ENCODE peak calls at places on chromosomes 2 and 18, in seven cellular contexts. One of them, this sample, is unnamed.

GRCh38 chr2:47735046-47735445 is 47.9 kb upstream of the MSH6 start:
- DNase-seq in SK-N-SH: no peak
- DNase-seq in K562: no peak
- DNase-seq in H1: no peak
- DNase-seq in HepG2: no peak
- DNase-seq in GM12878: no peak
- DNase-seq in HCT116: no peak
- DNase-seq in this sample: no peak

GRCh38 chr2:158182681-158183350 is 81.1 kb downstream of the UPP2 start:
- DNase-seq in HepG2: no peak
- DNase-seq in GM12878: no peak
- DNase-seq in SK-N-SH: no peak
- DNase-seq in H1: no peak
- DNase-seq in K562: no peak
- DNase-seq in HCT116: no peak
- DNase-seq in this sample: no peak

GRCh38 chr2:129337076-129337475 is 642.4 kb upstream of the RAB6C start:
- DNase-seq in GM12878: no peak
- DNase-seq in H1: no peak
- DNase-seq in K562: no peak
- DNase-seq in HepG2: peak; percentile 22
- DNase-seq in HCT116: no peak
- DNase-seq in SK-N-SH: no peak
- DNase-seq in this sample: no peak

GRCh38 chr18:23143871-23144270 is 8.6 kb downstream of the CABLES1 start:
- DNase-seq in HepG2: no peak
- DNase-seq in GM12878: no peak
- DNase-seq in K562: no peak
- DNase-seq in H1: no peak
- DNase-seq in HCT116: no peak
- DNase-seq in SK-N-SH: peak; percentile 71
- DNase-seq in this sample: no peak

GRCh38 chr18:33184918-33185317 is 255.6 kb downstream of the CCDC178 start:
- DNase-seq in SK-N-SH: no peak
- DNase-seq in HCT116: no peak
- DNase-seq in H1: no peak
- DNase-seq in K562: no peak
- DNase-seq in GM12878: no peak
- DNase-seq in HepG2: no peak
- DNase-seq in this sample: no peak

GRCh38 chr2:57906152-57906732 is 140.4 kb upstream of the VRK2 start:
- DNase-seq in GM12878: no peak
- DNase-seq in HCT116: no peak
- DNase-seq in SK-N-SH: peak; percentile 49
- DNase-seq in K562: peak; percentile 46
- DNase-seq in HepG2: peak; percentile 62
- DNase-seq in H1: no peak
- DNase-seq in this sample: peak; percentile 21

GRCh38 chr18:39462436-39462835 is 1896.8 kb upstream of the CELF4 start:
- DNase-seq in H1: no peak
- DNase-seq in SK-N-SH: no peak
- DNase-seq in GM12878: no peak
- DNase-seq in K562: no peak
- DNase-seq in HCT116: no peak
- DNase-seq in HepG2: no peak
- DNase-seq in this sample: no peak

GRCh38 chr18:10476430-10476829 is 22.0 kb downstream of the APCDD1 start:
- DNase-seq in HepG2: no peak
- DNase-seq in GM12878: no peak
- DNase-seq in HCT116: no peak
- DNase-seq in K562: no peak
- DNase-seq in SK-N-SH: peak; percentile 81
- DNase-seq in H1: no peak
- DNase-seq in this sample: no peak

GRCh38 chr2:100625731-100626130 is 62.9 kb downstream of the PDCL3 start:
- DNase-seq in HCT116: no peak
- DNase-seq in K562: no peak
- DNase-seq in GM12878: no peak
- DNase-seq in SK-N-SH: peak; percentile 36
- DNase-seq in H1: peak; percentile 19
- DNase-seq in HepG2: no peak
- DNase-seq in this sample: no peak

GRCh38 chr18:50065039-50065438 is 129.9 kb downstream of the MYO5B start:
- DNase-seq in K562: no peak
- DNase-seq in H1: no peak
- DNase-seq in HCT116: no peak
- DNase-seq in GM12878: no peak
- DNase-seq in SK-N-SH: no peak
- DNase-seq in HepG2: peak; percentile 42
- DNase-seq in this sample: no peak

GRCh38 chr2:85326406-85326945 is 1.3 kb downstream of the TGOLN2 start:
- DNase-seq in HCT116: no peak
- DNase-seq in GM12878: no peak
- DNase-seq in HepG2: peak; percentile 52
- DNase-seq in SK-N-SH: no peak
- DNase-seq in H1: no peak
- DNase-seq in K562: no peak
- DNase-seq in this sample: no peak

GRCh38 chr2:133331437-133331836 is 236.8 kb downstream of the NCKAP5 start:
- DNase-seq in K562: no peak
- DNase-seq in HepG2: no peak
- DNase-seq in GM12878: no peak
- DNase-seq in SK-N-SH: no peak
- DNase-seq in HCT116: no peak
- DNase-seq in H1: no peak
- DNase-seq in this sample: no peak

GRCh38 chr2:138501427-138502252 is at the start of gene SPOPL:
- DNase-seq in HepG2: peak; percentile 87
- DNase-seq in HCT116: peak; percentile 77
- DNase-seq in K562: peak; percentile 96
- DNase-seq in GM12878: no peak
- DNase-seq in H1: peak; percentile 89
- DNase-seq in SK-N-SH: peak; percentile 98
- DNase-seq in this sample: peak; percentile 92

GRCh38 chr2:42622943-42623676 is 54.7 kb downstream of the MTA3 start:
- DNase-seq in H1: no peak
- DNase-seq in HCT116: no peak
- DNase-seq in HepG2: no peak
- DNase-seq in K562: no peak
- DNase-seq in GM12878: no peak
- DNase-seq in SK-N-SH: no peak
- DNase-seq in this sample: no peak

GRCh38 chr2:28522479-28522878 is 26.6 kb downstream of the PLB1 start:
- DNase-seq in HepG2: no peak
- DNase-seq in HCT116: no peak
- DNase-seq in SK-N-SH: no peak
- DNase-seq in H1: no peak
- DNase-seq in GM12878: no peak
- DNase-seq in K562: no peak
- DNase-seq in this sample: no peak

GRCh38 chr2:9944330-9944758 is 7.1 kb upstream of the GRHL1 start:
- DNase-seq in SK-N-SH: no peak
- DNase-seq in GM12878: no peak
- DNase-seq in HCT116: no peak
- DNase-seq in HepG2: peak; percentile 63
- DNase-seq in H1: no peak
- DNase-seq in K562: no peak
- DNase-seq in this sample: no peak

GRCh38 chr2:55772309-55772980 is 78.8 kb upstream of the PNPT1 start:
- DNase-seq in SK-N-SH: no peak
- DNase-seq in K562: no peak
- DNase-seq in H1: no peak
- DNase-seq in HCT116: no peak
- DNase-seq in GM12878: no peak
- DNase-seq in HepG2: no peak
- DNase-seq in this sample: no peak

GRCh38 chr18:4035521-4035920 is 419.6 kb downstream of the DLGAP1 start:
- DNase-seq in H1: no peak
- DNase-seq in HepG2: no peak
- DNase-seq in GM12878: no peak
- DNase-seq in HCT116: no peak
- DNase-seq in K562: no peak
- DNase-seq in SK-N-SH: no peak
- DNase-seq in this sample: no peak

GRCh38 chr2:196823750-196824149 is 14.6 kb upstream of the C2orf66 start:
- DNase-seq in HepG2: no peak
- DNase-seq in HCT116: no peak
- DNase-seq in H1: no peak
- DNase-seq in GM12878: no peak
- DNase-seq in K562: no peak
- DNase-seq in SK-N-SH: no peak
- DNase-seq in this sample: no peak

GRCh38 chr2:169007941-169008340 is 23.2 kb downstream of the ABCB11 start:
- DNase-seq in HepG2: no peak
- DNase-seq in SK-N-SH: no peak
- DNase-seq in GM12878: no peak
- DNase-seq in H1: no peak
- DNase-seq in HCT116: no peak
- DNase-seq in K562: no peak
- DNase-seq in this sample: no peak

GRCh38 chr18:79796531-79797390 is 977 bp upstream of the KCNG2 start:
- DNase-seq in HCT116: no peak
- DNase-seq in GM12878: no peak
- DNase-seq in K562: no peak
- DNase-seq in HepG2: no peak
- DNase-seq in SK-N-SH: no peak
- DNase-seq in H1: no peak
- DNase-seq in this sample: peak; percentile 6

GRCh38 chr2:14632133-14632936 is at the start of gene LRATD1:
- DNase-seq in K562: peak; percentile 66
- DNase-seq in H1: peak; percentile 89
- DNase-seq in SK-N-SH: peak; percentile 97
- DNase-seq in HepG2: peak; percentile 50
- DNase-seq in GM12878: no peak
- DNase-seq in HCT116: no peak
- DNase-seq in this sample: no peak
- TF ChIP-seq JUND in K562: no peak
- TF ChIP-seq JUND in H1: no peak
- TF ChIP-seq JUND in SK-N-SH: no peak
- TF ChIP-seq JUND in HepG2: no peak
- TF ChIP-seq JUND in GM12878: no peak
- TF ChIP-seq JUND in HCT116: no peak
- TF ChIP-seq JUND in this sample: no peak

GRCh38 chr18:73879771-73880170 is 267.9 kb downstream of the FBXO15 start:
- DNase-seq in HCT116: no peak
- DNase-seq in K562: no peak
- DNase-seq in GM12878: no peak
- DNase-seq in SK-N-SH: no peak
- DNase-seq in HepG2: no peak
- DNase-seq in H1: no peak
- DNase-seq in this sample: no peak
- TF ChIP-seq JUND in HCT116: no peak
- TF ChIP-seq JUND in K562: no peak
- TF ChIP-seq JUND in GM12878: no peak
- TF ChIP-seq JUND in SK-N-SH: no peak
- TF ChIP-seq JUND in HepG2: no peak
- TF ChIP-seq JUND in H1: no peak
- TF ChIP-seq JUND in this sample: no peak

DNA sequence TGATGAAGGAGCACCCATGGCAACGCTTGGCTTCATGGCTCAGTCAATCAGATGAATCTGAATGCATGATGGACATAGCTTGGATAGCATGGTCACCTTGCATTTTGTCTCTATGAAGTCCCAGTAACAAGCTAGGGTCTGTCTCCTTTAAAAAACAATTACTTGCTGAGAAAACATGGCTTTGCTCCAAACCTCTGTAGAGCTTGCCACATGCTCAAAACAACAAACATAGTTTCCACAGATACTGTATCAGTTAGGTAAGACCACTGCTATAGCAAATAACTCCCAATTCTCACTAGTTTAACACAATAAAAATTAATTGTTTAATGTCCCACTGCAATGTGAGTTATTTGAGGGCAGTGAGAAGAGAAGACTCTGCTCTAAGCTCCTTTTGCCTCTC is 401.0 kb downstream of the IRS1 start:
- DNase-seq in H1: no peak
- DNase-seq in HCT116: no peak
- DNase-seq in SK-N-SH: no peak
- DNase-seq in HepG2: peak; percentile 18
- DNase-seq in K562: no peak
- DNase-seq in GM12878: no peak
- DNase-seq in this sample: no peak
- TF ChIP-seq JUND in H1: no peak
- TF ChIP-seq JUND in HCT116: no peak
- TF ChIP-seq JUND in SK-N-SH: no peak
- TF ChIP-seq JUND in HepG2: no peak
- TF ChIP-seq JUND in K562: no peak
- TF ChIP-seq JUND in GM12878: no peak
- TF ChIP-seq JUND in this sample: no peak

GRCh38 chr2:200181732-200182131 is 124.8 kb upstream of the SPATS2L start:
- DNase-seq in H1: no peak
- DNase-seq in K562: no peak
- DNase-seq in HCT116: no peak
- DNase-seq in GM12878: no peak
- DNase-seq in HepG2: no peak
- DNase-seq in SK-N-SH: no peak
- DNase-seq in this sample: no peak
- TF ChIP-seq JUND in H1: no peak
- TF ChIP-seq JUND in K562: no peak
- TF ChIP-seq JUND in HCT116: no peak
- TF ChIP-seq JUND in GM12878: no peak
- TF ChIP-seq JUND in HepG2: no peak
- TF ChIP-seq JUND in SK-N-SH: no peak
- TF ChIP-seq JUND in this sample: no peak

DNA sequence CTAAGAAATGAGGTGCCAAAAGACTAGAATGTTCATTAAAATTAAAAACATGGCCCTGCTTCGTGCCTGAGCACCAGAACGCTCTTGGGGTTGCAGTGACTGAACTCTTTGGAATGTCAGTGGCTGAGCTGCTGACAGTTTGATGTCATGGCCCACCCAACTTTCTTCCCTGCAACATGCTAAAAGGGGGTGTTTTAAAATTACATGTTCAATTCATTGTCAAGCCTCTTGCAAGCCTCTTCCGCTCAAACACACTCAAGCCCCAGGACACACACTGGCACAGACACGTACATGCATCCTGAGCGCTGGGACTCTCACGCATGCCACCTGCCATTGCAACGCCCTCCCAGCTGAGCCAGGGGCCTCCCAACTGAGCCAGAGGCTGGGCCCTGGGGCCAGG is 12.6 kb downstream of the RUFY4 start:
- DNase-seq in H1: no peak
- DNase-seq in K562: no peak
- DNase-seq in GM12878: no peak
- DNase-seq in SK-N-SH: no peak
- DNase-seq in HepG2: no peak
- DNase-seq in HCT116: no peak
- DNase-seq in this sample: no peak
- TF ChIP-seq JUND in H1: no peak
- TF ChIP-seq JUND in K562: no peak
- TF ChIP-seq JUND in GM12878: no peak
- TF ChIP-seq JUND in SK-N-SH: no peak
- TF ChIP-seq JUND in HepG2: no peak
- TF ChIP-seq JUND in HCT116: no peak
- TF ChIP-seq JUND in this sample: no peak